ENCODE peak calls at places on chromosomes 5 and 9, in nine cellular contexts. R, W, L, Y, X, Z, D, I and M are unnamed samples.

GRCh38 chr5:81183811-81184748 is 49.0 kb upstream of the CKMT2 start:
- DNase-seq in X (no peak), W (no peak), L (no peak), D (no peak), R (no peak), I (no peak), Z (no peak), Y (no peak), M (no peak)

GRCh38 chr5:658103-658502 is 35.0 kb downstream of the TPPP start:
- DNase-seq in L (no peak), R (no peak), Y (no peak), I (no peak), Z (no peak), D (peak; percentile 51), W (peak; percentile 20), X (no peak), M (no peak)

GRCh38 chr5:61139094-61139873 is 23.0 kb downstream of the SMIM15 start:
- DNase-seq in W (no peak), L (no peak), Z (no peak), R (no peak), X (no peak), I (no peak), Y (no peak), D (peak; percentile 14), M (no peak)

GRCh38 chr5:100623719-100624118 is 88.5 kb downstream of the FAM174A start:
- DNase-seq in L (peak; percentile 25), R (no peak), W (no peak), X (no peak), D (peak; percentile 38), I (no peak), Y (no peak), Z (no peak), M (no peak)

GRCh38 chr9:106648799-106649198 is 214.2 kb upstream of the ZNF462 start:
- DNase-seq in Z (no peak), X (no peak), D (no peak), I (no peak), W (no peak), L (peak; percentile 13), R (no peak), Y (no peak), M (no peak)

GRCh38 chr5:91136271-91136670 is 246.8 kb downstream of the ARRDC3 start:
- DNase-seq in D (peak; percentile 22), I (no peak), X (no peak), W (no peak), Y (no peak), Z (no peak), R (no peak), L (peak; percentile 14), M (no peak)

GRCh38 chr5:145585-146323 is 45.5 kb upstream of the LRRC14B start:
- DNase-seq in Y (no peak), I (no peak), Z (no peak), W (no peak), X (no peak), D (no peak), L (no peak), R (no peak), M (no peak)

GRCh38 chr9:82555408-82555807 is 507.5 kb downstream of the RASEF start:
- DNase-seq in Z (peak; percentile 73), W (no peak), Y (no peak), R (no peak), D (no peak), L (no peak), I (no peak), X (no peak), M (no peak)

GRCh38 chr5:137448868-137449267 is 50.3 kb downstream of the SPOCK1 start:
- DNase-seq in Z (no peak), Y (no peak), I (no peak), L (no peak), X (no peak), W (no peak), D (no peak), R (no peak), M (no peak)

GRCh38 chr5:33120671-33121070 is 320.1 kb upstream of the TARS1 start:
- DNase-seq in R (no peak), L (peak; percentile 90), X (no peak), W (no peak), D (peak; percentile 83), I (no peak), Y (no peak), Z (no peak), M (no peak)

GRCh38 chr5:166509085-166509484 is 1782.4 kb upstream of the WWC1 start:
- DNase-seq in X (no peak), D (no peak), I (no peak), Y (no peak), W (no peak), R (peak; percentile 50), Z (no peak), L (no peak), M (no peak)

GRCh38 chr9:109001275-109001676 is 12.0 kb downstream of the CTNNAL1 start:
- DNase-seq in R (no peak), L (peak; percentile 93), D (peak; percentile 79), X (no peak), Y (peak; percentile 32), W (no peak), Z (no peak), I (no peak), M (no peak)

GRCh38 chr5:54460181-54460919 is 4.9 kb downstream of the HSPB3 start:
- DNase-seq in I (no peak), X (no peak), W (no peak), L (peak; percentile 71), D (peak; percentile 37), R (no peak), Y (no peak), Z (no peak), M (peak; percentile 29)

GRCh38 chr5:60417500-60418181 is 282.3 kb downstream of the DEPDC1B start:
- DNase-seq in Y (no peak), Z (no peak), X (no peak), L (no peak), I (no peak), D (no peak), R (no peak), W (no peak), M (no peak)

GRCh38 chr9:128886211-128886826 is 4.4 kb downstream of the LRRC8A start:
- DNase-seq in D (no peak), L (peak; percentile 43), X (no peak), Z (no peak), I (no peak), Y (no peak), W (no peak), R (no peak), M (no peak)
- H3K27ac ChIP-seq in D (no peak overlapping the region), L (no peak overlapping the region), X (peak overlapping the region; percentile 63), Z (peak overlapping the region; percentile 5), I (no peak overlapping the region), Y (no peak overlapping the region), W (peak overlapping the region; percentile 65), R (no peak overlapping the region), M (peak overlapping the region; percentile 98)

GRCh38 chr9:130220351-130220750 is 45.2 kb upstream of the HMCN2 start:
- DNase-seq in Z (no peak), I (no peak), X (no peak), D (no peak), L (peak; percentile 72), W (no peak), Y (no peak), R (no peak), M (no peak)
- H3K27ac ChIP-seq in Z (no peak overlapping the region), I (no peak overlapping the region), X (no peak overlapping the region), D (no peak overlapping the region), L (peak overlapping the region; percentile 72), W (no peak overlapping the region), Y (no peak overlapping the region), R (peak overlapping the region; percentile 43), M (no peak overlapping the region)

GRCh38 chr9:127850286-127850830 is 4.1 kb downstream of the ENG start:
- DNase-seq in L (no peak), X (no peak), I (no peak), W (no peak), D (no peak), Z (no peak), Y (no peak), R (no peak), M (no peak)

GRCh38 chr9:127848756-127849504 is 5.5 kb downstream of the ENG start:
- DNase-seq in Z (no peak), D (no peak), W (no peak), X (no peak), Y (no peak), I (no peak), L (no peak), R (no peak), M (no peak)

GRCh38 chr9:127846451-127847154 is 7.9 kb downstream of the ENG start:
- DNase-seq in R (no peak), D (no peak), X (peak; percentile 67), I (no peak), W (no peak), Z (no peak), L (no peak), Y (no peak), M (no peak)

GRCh38 chr9:127847155-127847463 is 7.3 kb downstream of the ENG start:
- DNase-seq in Z (no peak), D (no peak), Y (no peak), W (no peak), R (no peak), X (no peak), I (no peak), L (no peak), M (no peak)

GRCh38 chr9:127847833-127848755 is 6.4 kb downstream of the ENG start:
- DNase-seq in I (no peak), X (no peak), D (no peak), Y (no peak), Z (no peak), W (no peak), L (no peak), R (no peak), M (no peak)
- H3K27ac ChIP-seq in I (no peak overlapping the region), X (peak overlapping the region; percentile 82), D (no peak overlapping the region), Y (peak overlapping the region; percentile 55), Z (no peak overlapping the region), W (no peak overlapping the region), L (no peak overlapping the region), R (no peak overlapping the region), M (peak overlapping the region; percentile 62)

GRCh38 chr9:12849486-12850010 is 74.7 kb downstream of the LURAP1L start:
- DNase-seq in Y (no peak), I (no peak), X (no peak), W (no peak), D (no peak), L (peak; percentile 45), R (no peak), Z (no peak), M (no peak)

GRCh38 chr9:12843735-12844134 is 68.9 kb downstream of the LURAP1L start:
- DNase-seq in I (no peak), W (no peak), D (no peak), R (no peak), Y (no peak), X (no peak), L (peak; percentile 88), Z (no peak), M (no peak)

GRCh38 chr9:12851331-12851730 is 76.5 kb downstream of the LURAP1L start:
- DNase-seq in D (no peak), Y (no peak), I (no peak), X (no peak), L (no peak), Z (no peak), W (no peak), R (no peak), M (no peak)

GRCh38 chr9:12846035-12846434 is 71.2 kb downstream of the LURAP1L start:
- DNase-seq in Z (no peak), W (no peak), D (no peak), R (no peak), Y (no peak), X (no peak), L (no peak), I (no peak), M (no peak)

DNA sequence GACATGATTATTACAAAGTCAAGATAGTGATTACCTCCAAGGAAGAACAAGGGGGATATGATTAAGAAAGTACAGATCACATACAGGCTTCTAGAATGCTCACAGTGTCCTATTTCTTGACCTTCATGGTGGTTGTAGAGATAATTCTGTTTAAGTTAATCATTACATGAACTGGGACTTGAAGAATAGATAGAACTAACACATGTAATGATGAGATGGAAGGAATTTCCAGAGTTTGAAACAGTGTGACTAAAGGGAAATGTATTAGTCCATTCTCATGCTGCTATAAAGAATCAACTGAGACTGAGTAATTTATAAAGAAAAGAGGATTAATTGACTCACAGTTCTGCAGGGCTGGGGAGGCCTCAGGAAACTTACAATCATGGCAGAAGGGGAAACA is 72.8 kb downstream of the LURAP1L start:
- DNase-seq in D (no peak), I (no peak), L (peak; percentile 53), R (no peak), X (no peak), W (no peak), Y (no peak), Z (no peak), M (no peak)
- H3K27ac ChIP-seq in D (no peak overlapping the region), I (no peak overlapping the region), L (peak overlapping the region; percentile 22), R (no peak overlapping the region), X (no peak overlapping the region), W (no peak overlapping the region), Y (no peak overlapping the region), Z (no peak overlapping the region), M (no peak overlapping the region)